ENCODE peak calls at places on chromosomes 16 and 17, in eight cellular contexts. C, J, Y, O, F, L, M and I are unnamed samples.

GRCh38 chr16:86471896-86472295 is 38.4 kb upstream of the FOXF1 start:
- DNase-seq in C (no peak), J (no peak), Y (no peak), O (no peak), F (no peak), L (no peak), M (no peak), I (peak; percentile 64)

GRCh38 chr16:30839523-30840227 is 52.7 kb upstream of the ZNF629 start:
- DNase-seq in C (no peak), J (no peak), Y (no peak), O (no peak), F (no peak), L (no peak), M (no peak), I (no peak)

GRCh38 chr16:72203401-72203800 is 31.4 kb upstream of the PMFBP1 start:
- DNase-seq in C (no peak), J (no peak), Y (no peak), O (peak; percentile 34), F (peak; percentile 21), L (no peak), M (no peak), I (peak; percentile 12)

GRCh38 chr17:39410279-39410678 is 8.9 kb upstream of the FBXL20 start:
- DNase-seq in C (no peak), J (no peak), Y (no peak), O (no peak), F (no peak), L (no peak), M (no peak), I (no peak)

GRCh38 chr16:1278456-1278855 is 22.6 kb downstream of the TPSD1 start:
- DNase-seq in C (no peak), J (no peak), Y (no peak), O (no peak), F (no peak), L (no peak), M (no peak), I (no peak)

GRCh38 chr16:87276091-87276561 is 41.1 kb downstream of the C16orf95 start:
- DNase-seq in C (no peak), J (no peak), Y (no peak), O (no peak), F (no peak), L (no peak), M (no peak), I (no peak)

GRCh38 chr17:53316988-53317387 is 505.7 kb upstream of the KIF2B start:
- DNase-seq in C (no peak), J (no peak), Y (no peak), O (no peak), F (no peak), L (no peak), M (no peak), I (no peak)

GRCh38 chr17:56478836-56479447 is 114.6 kb upstream of the NOG start:
- DNase-seq in C (peak; percentile 58), J (peak; percentile 28), Y (no peak), O (no peak), F (peak; percentile 21), L (no peak), M (no peak), I (no peak)

GRCh38 chr17:49471089-49471683 is 23.9 kb upstream of the NGFR start:
- DNase-seq in C (no peak), J (no peak), Y (no peak), O (peak; percentile 37), F (no peak), L (no peak), M (no peak), I (no peak)

GRCh38 chr17:74295625-74296547 is 21.9 kb downstream of the DNAI2 start:
- DNase-seq in C (no peak), J (peak; percentile 91), Y (no peak), O (peak; percentile 52), F (no peak), L (no peak), M (no peak), I (peak; percentile 50)

GRCh38 chr17:2034806-2035548 is 5.0 kb downstream of the DPH1 start:
- DNase-seq in C (no peak), J (no peak), Y (no peak), O (no peak), F (no peak), L (no peak), M (no peak), I (peak; percentile 69)

GRCh38 chr17:76467366-76467765 is at the start of gene AANAT:
- DNase-seq in C (no peak), J (no peak), Y (no peak), O (no peak), F (no peak), L (no peak), M (no peak), I (no peak)

DNA sequence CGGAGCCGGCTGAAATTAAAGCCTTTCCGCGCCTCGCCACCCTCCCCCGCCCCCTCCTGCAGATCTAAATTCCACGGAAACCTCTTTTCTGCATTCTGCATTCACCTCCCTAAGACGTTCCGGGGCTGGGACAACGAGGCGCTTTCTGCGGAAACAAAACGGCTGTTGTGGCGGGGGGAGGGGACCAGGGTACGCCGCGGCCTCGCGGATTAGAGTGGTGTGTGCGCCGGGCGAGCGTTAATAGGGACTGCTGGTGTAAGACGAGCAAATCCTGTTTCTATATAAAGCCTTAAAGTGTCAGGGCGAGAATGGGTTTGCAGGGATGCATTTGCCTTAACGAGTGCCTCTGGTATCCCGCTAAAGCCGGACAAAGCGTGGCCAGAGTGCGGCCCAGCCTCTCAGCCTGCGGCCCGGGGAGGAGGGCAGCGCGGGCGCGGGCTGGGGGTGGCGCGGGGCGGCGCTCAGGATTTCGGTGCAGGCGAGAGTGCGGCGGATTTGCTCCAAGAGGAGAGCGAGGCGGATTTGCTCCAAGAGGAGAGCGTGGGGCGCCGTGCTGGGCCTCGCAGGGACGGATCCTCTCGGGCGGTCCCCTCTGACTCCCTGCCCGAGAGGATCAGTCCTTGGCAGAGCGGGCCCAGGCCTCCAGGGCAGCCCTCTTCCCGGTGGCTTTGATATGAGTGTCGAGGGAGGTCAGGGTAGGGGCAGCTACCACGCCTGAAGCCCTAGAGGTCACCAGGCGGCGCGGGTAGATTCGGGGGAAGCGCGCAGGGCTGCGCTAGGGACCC is 5.1 kb downstream of the BAHCC1 start:
- DNase-seq in C (no peak), J (peak; percentile 70), Y (no peak), O (no peak), F (no peak), L (no peak), M (no peak), I (peak; percentile 71)
- H3K4me3 ChIP-seq in C (peak overlapping the region; percentile 83), J (peak overlapping the region; percentile 84), Y (peak overlapping the region; percentile 56), O (peak overlapping the region; percentile 75), F (peak overlapping the region; percentile 44), L (peak overlapping the region; percentile 64), M (peak overlapping the region; percentile 2), I (peak overlapping the region; percentile 61)

GRCh38 chr16:35744084-35744483 is 2284.7 kb downstream of the TP53TG3F start:
- DNase-seq in C (no peak), J (no peak), Y (no peak), O (no peak), F (no peak), L (no peak), M (no peak), I (no peak)
- H3K9me3 ChIP-seq in C (no peaks in the 10 kb centered on the region), J (no peaks in the 10 kb centered on the region), Y (peaks cover 65% of the 10 kb centered on the region), O (no peaks in the 10 kb centered on the region), F (no peaks in the 10 kb centered on the region), L (no peaks in the 10 kb centered on the region), M (no peaks in the 10 kb centered on the region), I (no peaks in the 10 kb centered on the region)

DNA sequence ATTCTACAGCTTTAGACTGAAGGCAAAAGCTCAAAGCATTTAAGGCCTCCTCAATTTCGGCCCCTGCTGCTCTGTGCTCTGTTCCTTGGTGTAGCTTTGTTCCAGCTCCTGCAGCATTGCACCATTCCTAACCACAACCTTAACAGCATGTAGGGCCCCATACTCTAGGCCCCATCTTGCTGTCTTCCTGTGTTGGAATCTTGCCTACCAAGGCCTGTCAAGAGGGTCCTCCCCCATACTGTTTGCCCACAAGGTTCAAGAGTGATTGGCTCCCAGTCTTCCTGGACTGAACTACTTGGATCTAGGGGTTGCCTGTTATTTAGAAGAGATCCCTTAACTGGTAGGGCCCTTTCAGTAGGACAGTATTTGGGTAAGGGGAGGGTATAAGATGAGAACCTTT is 26.8 kb downstream of the TRPV2 start:
- DNase-seq in C (no peak), J (no peak), Y (no peak), O (no peak), F (no peak), L (no peak), M (no peak), I (no peak)
- H3K36me3 ChIP-seq in C (peaks cover 68% of the 10 kb centered on the region), J (peaks cover 72% of the 10 kb centered on the region), Y (peaks cover 35% of the 10 kb centered on the region), O (peaks cover 62% of the 10 kb centered on the region), F (peaks cover 81% of the 10 kb centered on the region), L (peaks cover 49% of the 10 kb centered on the region), M (peaks cover 67% of the 10 kb centered on the region), I (peaks cover 72% of the 10 kb centered on the region)

GRCh38 chr16:3949946-3950342 is 69.4 kb upstream of the CREBBP start:
- DNase-seq in C (no peak), J (no peak), Y (no peak), O (no peak), F (no peak), L (no peak), M (no peak), I (peak; percentile 75)
- H3K4me3 ChIP-seq in C (no peak overlapping the region), J (no peak overlapping the region), Y (no peak overlapping the region), O (peak overlapping the region; percentile 39), F (no peak overlapping the region), L (no peak overlapping the region), M (no peak overlapping the region), I (peak overlapping the region; percentile 40)